ENCODE peak calls at places on chromosomes 7 and 10, in ten cellular contexts. One of them, this sample, is unnamed.

GRCh38 chr10:3805227-3805790 is 20.3 kb upstream of the KLF6 start:
- DNase-seq in germinal center: peak
- DNase-seq in RWPE1: no peak
- DNase-seq in astrocyte of the spinal cord: peak
- DNase-seq in cerebellum: no peak
- DNase-seq in T-helper 2 cell: peak
- DNase-seq in lower lobe of right lung: no peak
- DNase-seq in NT2/D1: no peak
- DNase-seq in neural progenitor cell: no peak
- DNase-seq in AG09309: no peak
- DNase-seq in this sample: no peak

GRCh38 chr10:84308481-84309304 is 19.7 kb upstream of the CCSER2 start:
- DNase-seq in AG09309: no peak
- DNase-seq in cerebellum: peak
- DNase-seq in lower lobe of right lung: peak
- DNase-seq in NT2/D1: no peak
- DNase-seq in germinal center: no peak
- DNase-seq in neural progenitor cell: no peak
- DNase-seq in T-helper 2 cell: no peak
- DNase-seq in astrocyte of the spinal cord: peak
- DNase-seq in RWPE1: no peak
- DNase-seq in this sample: no peak

GRCh38 chr10:58967551-58968418 is 208.7 kb upstream of the PHYHIPL start:
- DNase-seq in neural progenitor cell: peak
- DNase-seq in cerebellum: peak
- DNase-seq in NT2/D1: peak
- DNase-seq in lower lobe of right lung: peak
- DNase-seq in T-helper 2 cell: no peak
- DNase-seq in RWPE1: no peak
- DNase-seq in astrocyte of the spinal cord: no peak
- DNase-seq in AG09309: no peak
- DNase-seq in germinal center: no peak
- DNase-seq in this sample: no peak

GRCh38 chr10:132173185-132173584 is 13.6 kb upstream of the DPYSL4 start:
- DNase-seq in astrocyte of the spinal cord: no peak
- DNase-seq in AG09309: no peak
- DNase-seq in neural progenitor cell: no peak
- DNase-seq in cerebellum: peak
- DNase-seq in germinal center: no peak
- DNase-seq in NT2/D1: no peak
- DNase-seq in T-helper 2 cell: no peak
- DNase-seq in lower lobe of right lung: no peak
- DNase-seq in RWPE1: no peak
- DNase-seq in this sample: no peak

GRCh38 chr10:83961620-83962019 is 177.7 kb upstream of the GHITM start:
- DNase-seq in neural progenitor cell: peak
- DNase-seq in T-helper 2 cell: no peak
- DNase-seq in lower lobe of right lung: no peak
- DNase-seq in germinal center: no peak
- DNase-seq in cerebellum: no peak
- DNase-seq in astrocyte of the spinal cord: no peak
- DNase-seq in AG09309: no peak
- DNase-seq in NT2/D1: no peak
- DNase-seq in RWPE1: no peak
- DNase-seq in this sample: no peak

GRCh38 chr7:18040196-18040595 is 12.6 kb upstream of the PRPS1L1 start:
- DNase-seq in RWPE1: no peak
- DNase-seq in lower lobe of right lung: no peak
- DNase-seq in astrocyte of the spinal cord: peak
- DNase-seq in germinal center: no peak
- DNase-seq in T-helper 2 cell: no peak
- DNase-seq in neural progenitor cell: no peak
- DNase-seq in AG09309: no peak
- DNase-seq in NT2/D1: no peak
- DNase-seq in cerebellum: no peak
- DNase-seq in this sample: no peak

GRCh38 chr7:71735961-71736556 is 604.1 kb downstream of the GALNT17 start:
- DNase-seq in germinal center: peak
- DNase-seq in AG09309: peak
- DNase-seq in cerebellum: peak
- DNase-seq in lower lobe of right lung: peak
- DNase-seq in NT2/D1: peak
- DNase-seq in astrocyte of the spinal cord: peak
- DNase-seq in neural progenitor cell: peak
- DNase-seq in T-helper 2 cell: peak
- DNase-seq in RWPE1: peak
- DNase-seq in this sample: no peak

GRCh38 chr7:9945131-9945530 is 1028.5 kb upstream of the PHF14 start:
- DNase-seq in cerebellum: no peak
- DNase-seq in RWPE1: no peak
- DNase-seq in lower lobe of right lung: no peak
- DNase-seq in NT2/D1: no peak
- DNase-seq in neural progenitor cell: peak
- DNase-seq in T-helper 2 cell: no peak
- DNase-seq in AG09309: no peak
- DNase-seq in astrocyte of the spinal cord: peak
- DNase-seq in germinal center: no peak
- DNase-seq in this sample: no peak

GRCh38 chr7:41107938-41108448 is 594.9 kb downstream of the INHBA start:
- DNase-seq in astrocyte of the spinal cord: no peak
- DNase-seq in lower lobe of right lung: no peak
- DNase-seq in neural progenitor cell: no peak
- DNase-seq in RWPE1: peak
- DNase-seq in germinal center: no peak
- DNase-seq in NT2/D1: no peak
- DNase-seq in T-helper 2 cell: no peak
- DNase-seq in AG09309: no peak
- DNase-seq in cerebellum: no peak
- DNase-seq in this sample: peak

This sample was measured in keratinocyte.